ENCODE peak calls at places on chromosomes 13 and 19, in four cellular contexts. X is fibroblast of lung, G is mesenteric fat pad, H is KG1. Q is an unnamed sample.

GRCh38 chr13:101455863-101456262 is 3.4 kb downstream of the ITGBL1 start:
- DNase-seq in X (peak; percentile 91), G (no peak), H (no peak), Q (no peak)

GRCh38 chr13:73937420-73937819 is 196.8 kb downstream of the KLF12 start:
- DNase-seq in X (no peak), G (no peak), H (no peak), Q (no peak)

GRCh38 chr13:49110122-49110831 is 109.9 kb upstream of the MLNR start:
- DNase-seq in X (peak; percentile 94), G (no peak), H (peak; percentile 73), Q (peak; percentile 91)

GRCh38 chr13:55001881-55002280 is 1973.3 kb downstream of the OLFM4 start:
- DNase-seq in X (no peak), G (no peak), H (no peak), Q (no peak)

GRCh38 chr13:94362411-94362909 is 117.0 kb downstream of the DCT start:
- DNase-seq in X (peak; percentile 95), G (no peak), H (peak; percentile 37), Q (peak; percentile 66)

GRCh38 chr19:660793-661426 is 2.1 kb downstream of the RNF126 start:
- DNase-seq in X (no peak), G (no peak), H (no peak), Q (no peak)

GRCh38 chr19:40528078-40528477 is 48.6 kb upstream of the SHKBP1 start:
- DNase-seq in X (no peak), G (no peak), H (no peak), Q (no peak)

GRCh38 chr13:103431880-103432279 is 365.7 kb upstream of the SLC10A2 start:
- DNase-seq in X (no peak), G (no peak), H (no peak), Q (no peak)

GRCh38 chr13:74015137-74015536 is 119.1 kb downstream of the KLF12 start:
- DNase-seq in X (peak; percentile 10), G (no peak), H (no peak), Q (no peak)